ENCODE peak calls at places on chromosomes 5 and 9, in seven cellular contexts. L is IMR-90, Z is NB4, H is lower leg skin, X is stomach, D is adrenal gland, O is ovary. N is an unnamed sample.

GRCh38 chr9:107638496-107638895 is 148.9 kb upstream of the KLF4 start:
- DNase-seq in L (no peak), O (no peak), X (no peak), D (no peak), H (no peak), Z (no peak), N (no peak)

GRCh38 chr5:151066920-151067319 is 13.9 kb downstream of the TNIP1 start:
- DNase-seq in L (no peak), O (no peak), X (no peak), Z (no peak), D (no peak), H (no peak), N (no peak)

GRCh38 chr5:111296570-111296969 is 72.4 kb downstream of the CAMK4 start:
- DNase-seq in Z (no peak), H (no peak), O (no peak), X (no peak), L (no peak), D (no peak), N (no peak)

GRCh38 chr5:173714551-173715428 is 98.3 kb upstream of the BOD1 start:
- DNase-seq in D (peak; percentile 89), H (no peak), Z (peak; percentile 90), L (peak; percentile 93), X (no peak), O (no peak), N (no peak)

GRCh38 chr9:113673726-113674125 is 202.4 kb upstream of the ZNF618 start:
- DNase-seq in L (peak; percentile 71), X (no peak), D (no peak), O (no peak), H (no peak), Z (peak; percentile 26), N (no peak)

GRCh38 chr5:170438581-170438980 is 49.4 kb upstream of the KCNMB1 start:
- DNase-seq in Z (no peak), O (no peak), H (no peak), D (no peak), L (no peak), X (no peak), N (no peak)

GRCh38 chr9:6302417-6302816 is 25.8 kb upstream of the TPD52L3 start:
- DNase-seq in H (no peak), L (peak; percentile 4), D (no peak), X (no peak), O (no peak), Z (no peak), N (no peak)

GRCh38 chr5:66171349-66172344 is 27.5 kb downstream of the SREK1 start:
- DNase-seq in Z (peak; percentile 57), L (peak; percentile 70), O (no peak), D (peak; percentile 24), H (no peak), X (no peak), N (peak; percentile 20)

GRCh38 chr9:136697146-136697820 is 10.0 kb upstream of the AGPAT2 start:
- DNase-seq in Z (no peak), O (no peak), L (no peak), X (no peak), D (no peak), H (no peak), N (no peak)

GRCh38 chr5:176152191-176152932 is 85.9 kb upstream of the SIMC1 start:
- DNase-seq in Z (no peak), O (peak; percentile 35), H (no peak), X (no peak), D (no peak), L (peak; percentile 48), N (no peak)

GRCh38 chr5:3153226-3153858 is 401.9 kb upstream of the IRX2 start:
- DNase-seq in X (no peak), H (no peak), Z (no peak), O (no peak), L (no peak), D (no peak), N (no peak)

GRCh38 chr5:10334830-10335229 is 18.7 kb upstream of the MARCHF6 start:
- DNase-seq in L (no peak), D (no peak), Z (peak; percentile 55), H (peak; percentile 20), X (no peak), O (no peak), N (no peak)

GRCh38 chr5:100901851-100902341 is 1.2 kb downstream of the ST8SIA4 start:
- DNase-seq in X (peak; percentile 32), O (no peak), Z (peak; percentile 93), H (no peak), D (peak; percentile 22), L (no peak), N (no peak)
- TF ChIP-seq POLR2A in X (no peak), O (no peak), Z (peak; percentile 35), H (no peak), D (no peak), L (no peak), N (no peak)

GRCh38 chr9:127308559-127309429 is 44.2 kb downstream of the GARNL3 start:
- DNase-seq in X (no peak), L (peak; percentile 64), H (no peak), D (no peak), O (no peak), Z (peak; percentile 54), N (no peak)

GRCh38 chr9:127309715-127310114 is 45.1 kb downstream of the GARNL3 start:
- DNase-seq in D (no peak), O (no peak), Z (no peak), H (no peak), X (no peak), L (no peak), N (no peak)

GRCh38 chr9:127307802-127308201 is 43.2 kb downstream of the GARNL3 start:
- DNase-seq in Z (no peak), O (no peak), X (peak; percentile 34), H (no peak), D (peak; percentile 72), L (no peak), N (no peak)

GRCh38 chr9:127313042-127313560 is 48.5 kb downstream of the GARNL3 start:
- DNase-seq in Z (no peak), D (no peak), O (no peak), H (no peak), L (no peak), X (no peak), N (no peak)

GRCh38 chr9:127311239-127311741 is 46.7 kb downstream of the GARNL3 start:
- DNase-seq in O (no peak), X (peak; percentile 65), Z (peak; percentile 52), H (no peak), L (peak; percentile 36), D (peak; percentile 71), N (peak; percentile 71)
- H3K4me3 ChIP-seq in O (no peak overlapping the region), X (no peak overlapping the region), Z (no peak overlapping the region), H (no peak overlapping the region), L (no peak overlapping the region), D (no peak overlapping the region), N (no peak overlapping the region)

DNA sequence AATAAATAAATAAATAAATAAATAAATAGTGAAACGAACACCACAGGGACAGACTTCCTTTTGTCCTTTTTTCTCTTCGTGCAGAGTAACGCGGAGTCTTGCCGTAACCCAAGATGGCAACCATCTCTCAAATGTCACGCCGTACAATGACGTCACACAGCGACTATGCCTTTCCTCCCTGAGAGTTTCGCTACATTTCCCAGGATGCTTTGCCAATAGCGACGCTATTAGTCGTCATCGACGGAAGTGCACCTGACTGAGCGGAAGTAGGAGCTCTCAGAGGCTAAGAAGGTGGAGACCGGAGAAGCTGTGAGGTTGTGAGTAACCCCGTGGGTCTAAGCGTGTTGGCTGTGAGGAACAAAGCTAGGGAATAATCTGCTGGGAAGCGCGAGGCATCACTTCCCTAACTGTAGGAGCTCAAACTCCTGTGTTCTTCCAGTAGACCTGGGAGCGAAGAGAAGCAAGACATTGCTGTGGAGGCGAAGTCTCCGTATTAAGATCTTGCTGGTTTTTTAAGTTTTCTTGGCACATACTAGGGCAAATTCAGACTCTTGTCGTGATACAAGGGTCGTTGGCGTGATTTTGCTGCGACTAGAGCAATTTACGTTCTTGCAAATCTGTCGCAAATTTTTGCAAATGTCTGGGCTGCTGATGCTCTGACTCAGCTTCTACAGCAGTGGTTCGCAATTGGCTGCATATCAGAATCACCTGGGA is at the start of gene TTC1:
- DNase-seq in L (peak; percentile 100), H (peak; percentile 98), O (peak; percentile 96), Z (peak; percentile 98), D (peak; percentile 98), X (peak; percentile 97), N (peak; percentile 97)
- TF ChIP-seq POLR2A in L (peak; percentile 90), H (no peak), O (peak; percentile 87), Z (peak; percentile 95), D (peak; percentile 77), X (peak; percentile 67), N (peak; percentile 77)

GRCh38 chr9:33378121-33378795 is 24.1 kb downstream of the AQP7 start:
- DNase-seq in X (no peak), H (peak; percentile 34), D (no peak), O (no peak), L (no peak), Z (no peak), N (no peak)

GRCh38 chr9:33377089-33377715 is 25.2 kb downstream of the AQP7 start:
- DNase-seq in Z (no peak), O (no peak), X (no peak), H (peak; percentile 59), L (no peak), D (no peak), N (no peak)

GRCh38 chr9:33380390-33381094 is 21.8 kb downstream of the AQP7 start:
- DNase-seq in H (no peak), D (no peak), X (no peak), O (no peak), Z (no peak), L (no peak), N (no peak)

GRCh38 chr9:33379666-33380389 is 22.5 kb downstream of the AQP7 start:
- DNase-seq in D (no peak), L (no peak), H (peak; percentile 80), O (no peak), X (no peak), Z (no peak), N (no peak)

DNA sequence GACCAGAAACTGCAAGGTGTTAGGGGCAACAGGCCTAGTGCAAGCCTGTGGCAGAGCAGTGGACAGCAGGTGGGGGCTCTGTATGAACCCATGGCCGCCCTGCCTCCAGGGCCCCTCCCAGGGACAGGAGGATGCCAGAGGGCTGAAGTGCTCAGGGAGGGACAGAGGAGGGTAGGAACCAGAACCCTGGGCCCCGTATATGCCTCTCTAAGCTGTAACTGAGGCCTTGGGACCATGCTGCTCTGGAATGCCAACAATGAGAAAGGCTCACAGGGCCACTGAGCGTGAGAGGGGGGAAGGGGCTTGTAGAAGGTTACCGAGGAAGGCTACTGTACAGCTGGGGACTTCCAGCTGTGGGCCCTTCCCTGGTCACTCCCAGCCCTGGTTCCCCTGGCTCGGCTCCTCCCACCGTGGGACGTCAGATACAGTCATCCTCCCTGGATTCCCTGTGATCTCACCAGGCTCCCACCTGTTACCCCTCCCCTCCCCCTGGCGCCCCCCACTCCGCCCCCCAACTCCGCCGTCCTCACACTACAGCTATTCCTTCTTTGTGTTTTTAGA is 21.1 kb downstream of the AQP7 start:
- DNase-seq in X (no peak), L (peak; percentile 32), Z (no peak), O (no peak), H (no peak), D (no peak), N (no peak)
- H3K4me3 ChIP-seq in X (no peak overlapping the region), L (no peak overlapping the region), Z (no peak overlapping the region), O (no peak overlapping the region), H (no peak overlapping the region), D (no peak overlapping the region), N (no peak overlapping the region)